ENCODE peak calls at places on chromosomes 2 and 18, in six cellular contexts. F is brain microvascular endothelial cell, G is pancreas, E is suprapubic skin, R is endothelial cell, W is MM.1S. L is an unnamed sample.

GRCh38 chr2:170817247-170817998 is 736 bp downstream of the GAD1 start:
- DNase-seq in F (no peak), G (peak), E (no peak), R (peak), W (no peak), L (no peak)

GRCh38 chr2:150122871-150123588 is 364.4 kb downstream of the RND3 start:
- DNase-seq in F (peak), G (no peak), E (no peak), R (no peak), W (no peak), L (peak)

GRCh38 chr2:157443795-157444642 is at the start of gene CYTIP:
- DNase-seq in F (no peak), G (peak), E (no peak), R (no peak), W (peak), L (no peak)

GRCh38 chr18:33282709-33283333 is 157.7 kb downstream of the CCDC178 start:
- DNase-seq in F (no peak), G (no peak), E (no peak), R (no peak), W (no peak), L (no peak)

GRCh38 chr18:34978953-34979608 is 62.1 kb upstream of the MAPRE2 start:
- DNase-seq in F (peak), G (peak), E (no peak), R (peak), W (peak), L (peak)

GRCh38 chr2:234355798-234356365 is 141.0 kb downstream of the ARL4C start:
- DNase-seq in F (no peak), G (no peak), E (no peak), R (no peak), W (no peak), L (no peak)

GRCh38 chr2:95030496-95030895 is 5.0 kb downstream of the MAL start:
- DNase-seq in F (no peak), G (no peak), E (no peak), R (no peak), W (no peak), L (no peak)

GRCh38 chr2:111122631-111123421 is 2.1 kb downstream of the BCL2L11 start:
- DNase-seq in F (peak), G (peak), E (peak), R (peak), W (peak), L (peak)

GRCh38 chr18:35256947-35257346 is 16.1 kb downstream of the ZNF397 start:
- DNase-seq in F (no peak), G (no peak), E (no peak), R (no peak), W (no peak), L (no peak)

GRCh38 chr2:108325756-108326155 is 37.1 kb downstream of the SULT1C2 start:
- DNase-seq in F (peak), G (no peak), E (no peak), R (no peak), W (no peak), L (peak)

GRCh38 chr2:227479865-227480475 is 8.0 kb downstream of the AGFG1 start:
- DNase-seq in F (no peak), G (no peak), E (no peak), R (no peak), W (no peak), L (peak)

GRCh38 chr2:200161458-200161857 is 145.0 kb upstream of the SPATS2L start:
- DNase-seq in F (no peak), G (no peak), E (no peak), R (no peak), W (no peak), L (no peak)

GRCh38 chr2:208319403-208319802 is 53.3 kb downstream of the PIKFYVE start:
- DNase-seq in F (peak), G (no peak), E (no peak), R (no peak), W (no peak), L (no peak)

GRCh38 chr18:58205087-58205779 is 161.2 kb downstream of the NEDD4L start:
- DNase-seq in F (peak), G (no peak), E (no peak), R (no peak), W (no peak), L (peak)

GRCh38 chr18:39571511-39571910 is 2005.9 kb upstream of the CELF4 start:
- DNase-seq in F (peak), G (no peak), E (no peak), R (peak), W (no peak), L (peak)

GRCh38 chr2:128654404-128654803 is 335.7 kb upstream of the HS6ST1 start:
- DNase-seq in F (no peak), G (no peak), E (no peak), R (no peak), W (no peak), L (no peak)

GRCh38 chr2:58240595-58240937 is 559 bp downstream of the FANCL start:
- DNase-seq in F (no peak), G (no peak), E (no peak), R (no peak), W (peak), L (no peak)

GRCh38 chr2:188928643-188929042 is 45.5 kb upstream of the COL3A1 start:
- DNase-seq in F (no peak), G (no peak), E (no peak), R (no peak), W (no peak), L (no peak)

GRCh38 chr2:240392948-240393830 is 42.3 kb upstream of the GPC1 start:
- DNase-seq in F (no peak), G (peak), E (peak), R (no peak), W (no peak), L (no peak)

GRCh38 chr2:76251342-76251741 is 540.6 kb upstream of the GCFC2 start:
- DNase-seq in F (no peak), G (no peak), E (no peak), R (no peak), W (no peak), L (no peak)

GRCh38 chr2:102724553-102724952 is 37.3 kb upstream of the TMEM182 start:
- DNase-seq in F (no peak), G (no peak), E (no peak), R (no peak), W (no peak), L (no peak)

GRCh38 chr18:62939433-62939832 is 224.1 kb downstream of the PHLPP1 start:
- DNase-seq in F (no peak), G (no peak), E (no peak), R (no peak), W (no peak), L (no peak)

GRCh38 chr18:66958309-66958708 is 354.4 kb upstream of the CDH19 start:
- DNase-seq in F (no peak), G (no peak), E (no peak), R (no peak), W (no peak), L (no peak)

GRCh38 chr2:12488365-12488972 is 228.3 kb upstream of the TRIB2 start:
- DNase-seq in F (no peak), G (no peak), E (no peak), R (no peak), W (no peak), L (no peak)

GRCh38 chr2:70442301-70443077 is 111.1 kb downstream of the TGFA start:
- DNase-seq in F (no peak), G (no peak), E (no peak), R (no peak), W (no peak), L (no peak)

GRCh38 chr2:218898109-218898878 is 17.6 kb downstream of the WNT10A start:
- DNase-seq in F (peak), G (peak), E (peak), R (peak), W (peak), L (no peak)

GRCh38 chr2:32772623-32773221 is 144.9 kb downstream of the TTC27 start:
- DNase-seq in F (peak), G (no peak), E (no peak), R (peak), W (peak), L (peak)

GRCh38 chr18:36399055-36399454 is 101.5 kb downstream of the FHOD3 start:
- DNase-seq in F (no peak), G (no peak), E (no peak), R (no peak), W (no peak), L (no peak)

GRCh38 chr18:36405611-36406010 is 108.1 kb downstream of the FHOD3 start:
- DNase-seq in F (no peak), G (no peak), E (no peak), R (no peak), W (no peak), L (no peak)

GRCh38 chr18:36401462-36401861 is 103.9 kb downstream of the FHOD3 start:
- DNase-seq in F (no peak), G (no peak), E (no peak), R (no peak), W (no peak), L (no peak)

GRCh38 chr18:36403896-36404824 is 106.6 kb downstream of the FHOD3 start:
- DNase-seq in F (no peak), G (no peak), E (no peak), R (no peak), W (no peak), L (no peak)

GRCh38 chr18:36402765-36403396 is 105.4 kb downstream of the FHOD3 start:
- DNase-seq in F (no peak), G (no peak), E (no peak), R (no peak), W (no peak), L (peak)
- TF ChIP-seq CTCF in F (no peak), G (no peak), E (no peak), R (no peak), W (no peak), L (peak)

GRCh38 chr2:3595409-3595808 is 497 bp downstream of the COLEC11 start:
- DNase-seq in F (no peak), G (no peak), E (no peak), R (no peak), W (no peak), L (no peak)

GRCh38 chr2:3595985-3596384 is 1.1 kb downstream of the COLEC11 start:
- DNase-seq in F (no peak), G (no peak), E (no peak), R (no peak), W (no peak), L (no peak)

GRCh38 chr2:3596891-3597290 is 2.0 kb downstream of the COLEC11 start:
- DNase-seq in F (no peak), G (no peak), E (no peak), R (no peak), W (no peak), L (no peak)

GRCh38 chr2:3597567-3597966 is 2.7 kb downstream of the COLEC11 start:
- DNase-seq in F (no peak), G (no peak), E (no peak), R (no peak), W (no peak), L (no peak)

GRCh38 chr2:3594493-3595281 is at the start of gene COLEC11:
- DNase-seq in F (peak), G (no peak), E (no peak), R (peak), W (no peak), L (no peak)
- TF ChIP-seq CTCF in F (peak), G (no peak), E (peak), R (no peak), W (no peak), L (peak)

DNA sequence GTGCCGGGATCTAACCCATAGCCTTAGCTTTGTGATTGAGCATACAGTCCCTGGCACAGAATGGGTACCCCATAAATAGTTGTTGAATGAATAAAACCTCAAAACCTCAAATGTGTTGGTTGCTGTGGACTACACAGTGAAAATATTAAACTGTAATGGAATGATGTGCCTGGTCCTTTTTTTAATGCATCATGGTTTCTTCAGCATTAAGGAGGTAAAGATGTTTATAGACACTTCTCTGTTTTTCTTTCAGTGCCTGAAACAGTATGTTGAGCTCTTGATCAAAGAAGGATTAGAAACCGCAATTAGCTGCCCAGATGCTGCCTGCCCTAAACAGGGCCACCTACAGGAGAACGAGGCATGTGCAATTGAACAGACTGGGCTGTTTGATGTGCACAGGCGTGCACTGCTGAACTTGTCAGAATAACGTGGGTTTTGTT is 97.0 kb downstream of the RNF144A start:
- DNase-seq in F (peak), G (no peak), E (no peak), R (peak), W (no peak), L (no peak)
- TF ChIP-seq CTCF in F (peak), G (no peak), E (peak), R (peak), W (peak), L (no peak)

DNA sequence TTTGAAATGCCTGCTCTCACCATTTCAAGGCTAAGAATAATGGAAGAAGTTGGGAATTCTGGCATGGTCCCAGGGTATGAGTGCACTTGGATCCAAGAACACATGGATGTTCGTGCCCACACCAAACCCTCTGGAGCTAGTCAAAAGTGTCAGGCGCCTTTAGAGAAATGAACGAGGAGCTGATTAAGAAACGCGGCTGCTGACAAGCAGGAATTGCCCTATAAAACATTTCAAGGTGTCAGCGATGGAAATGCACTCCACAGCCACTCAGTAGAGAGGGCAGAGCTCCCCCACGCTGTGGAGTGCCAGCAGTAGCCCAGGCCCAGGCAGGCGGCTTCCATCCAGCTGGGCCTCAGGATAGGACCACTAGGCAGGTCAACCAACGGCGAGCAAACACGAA is 213.7 kb downstream of the TTC32 start:
- DNase-seq in F (no peak), G (no peak), E (no peak), R (no peak), W (no peak), L (no peak)
- TF ChIP-seq CTCF in F (no peak), G (no peak), E (no peak), R (no peak), W (no peak), L (no peak)

GRCh38 chr18:72174972-72175649 is 369.0 kb downstream of the CBLN2 start:
- DNase-seq in F (no peak), G (no peak), E (no peak), R (no peak), W (no peak), L (no peak)

GRCh38 chr18:72181241-72181764 is 362.8 kb downstream of the CBLN2 start:
- DNase-seq in F (no peak), G (no peak), E (no peak), R (no peak), W (peak), L (no peak)

DNA sequence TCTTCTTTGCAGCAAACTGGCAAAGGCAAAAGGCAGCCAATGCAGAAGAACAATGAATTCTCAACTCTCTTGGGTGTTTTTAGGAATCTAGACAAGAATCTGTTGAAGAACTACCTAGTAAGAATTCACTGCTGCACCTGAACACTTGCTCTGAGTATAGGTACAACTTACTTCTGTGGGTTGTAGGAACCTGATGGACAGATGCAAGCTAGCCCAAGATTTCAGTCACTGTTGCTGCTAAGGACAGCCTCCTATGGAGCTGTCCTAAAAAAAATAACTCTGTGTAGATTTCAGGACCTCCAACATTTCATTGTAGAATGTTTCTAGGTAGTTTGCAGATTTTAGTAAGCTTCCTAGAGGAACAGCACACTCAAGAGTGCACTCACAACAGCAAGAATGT is 363.5 kb downstream of the CBLN2 start:
- DNase-seq in F (no peak), G (no peak), E (no peak), R (no peak), W (peak), L (no peak)
- TF ChIP-seq CTCF in F (no peak), G (no peak), E (no peak), R (no peak), W (no peak), L (no peak)

GRCh38 chr2:158890296-158890905 is 78.0 kb upstream of the TANC1 start:
- DNase-seq in F (no peak), G (no peak), E (no peak), R (no peak), W (no peak), L (no peak)

GRCh38 chr2:158894078-158894477 is 74.4 kb upstream of the TANC1 start:
- DNase-seq in F (peak), G (no peak), E (no peak), R (no peak), W (no peak), L (no peak)

GRCh38 chr2:158894572-158894971 is 73.9 kb upstream of the TANC1 start:
- DNase-seq in F (no peak), G (no peak), E (no peak), R (no peak), W (no peak), L (no peak)

GRCh38 chr2:158893057-158893456 is 75.4 kb upstream of the TANC1 start:
- DNase-seq in F (no peak), G (no peak), E (no peak), R (no peak), W (no peak), L (no peak)

GRCh38 chr2:158893474-158893873 is 75.0 kb upstream of the TANC1 start:
- DNase-seq in F (no peak), G (no peak), E (no peak), R (no peak), W (no peak), L (no peak)
- TF ChIP-seq CTCF in F (no peak), G (no peak), E (no peak), R (no peak), W (no peak), L (no peak)

DNA sequence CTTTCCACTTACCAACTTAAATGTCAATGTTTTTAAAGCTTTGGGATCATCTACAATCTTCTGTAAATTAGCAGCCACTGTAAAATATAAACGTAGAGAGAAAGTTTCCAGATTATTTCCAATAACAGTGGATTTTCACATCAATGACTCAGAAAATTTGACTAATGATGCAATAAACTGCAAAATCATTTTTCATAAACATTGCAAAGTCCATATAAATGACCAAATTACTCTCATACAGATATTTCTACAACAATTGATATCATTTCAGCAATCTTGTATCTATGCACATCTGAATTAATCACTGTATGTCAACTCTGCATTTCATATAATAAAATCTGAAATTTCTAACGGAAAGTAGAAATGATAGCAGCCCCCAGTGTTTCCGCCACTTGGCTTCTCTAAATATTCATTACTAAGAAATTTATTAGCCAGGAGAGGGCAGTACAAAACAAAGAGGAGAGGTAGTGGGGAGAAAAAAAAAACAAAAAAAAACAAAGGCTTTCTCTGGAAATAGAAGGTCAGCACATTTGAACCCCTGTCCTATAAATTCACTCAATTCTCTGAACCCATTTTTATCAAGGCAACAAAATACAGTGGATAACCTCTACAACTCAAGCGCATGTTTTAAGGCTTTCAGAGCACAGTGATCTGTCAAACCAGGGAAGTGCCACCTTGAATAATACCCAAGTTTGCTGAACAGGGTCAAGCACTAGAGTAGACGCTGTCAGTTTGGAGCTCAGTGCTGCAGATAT is 282.6 kb downstream of the STK39 start:
- DNase-seq in F (no peak), G (no peak), E (no peak), R (no peak), W (no peak), L (peak)
- TF ChIP-seq CTCF in F (peak), G (no peak), E (no peak), R (peak), W (peak), L (peak)

DNA sequence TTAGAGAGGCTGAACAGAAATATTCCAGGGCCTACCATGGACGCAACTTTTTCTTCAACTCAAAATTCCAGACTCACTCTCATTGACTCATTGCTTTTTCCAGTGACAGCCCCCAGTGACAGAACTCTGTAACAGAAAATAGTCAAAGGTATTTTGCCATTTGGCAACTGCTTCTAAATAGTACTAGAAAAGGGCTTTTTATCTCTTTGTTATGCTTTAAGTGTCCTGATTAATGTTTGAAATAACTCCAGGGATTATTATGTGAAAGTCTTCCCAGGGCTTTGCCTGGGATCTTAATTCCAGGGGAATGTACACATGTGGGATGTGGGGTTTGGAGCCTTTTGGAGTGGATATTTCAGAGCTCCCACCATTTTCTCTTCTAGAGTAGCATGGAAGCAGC is 198.7 kb downstream of the KCNS3 start:
- DNase-seq in F (no peak), G (no peak), E (no peak), R (no peak), W (no peak), L (no peak)
- TF ChIP-seq CTCF in F (no peak), G (no peak), E (no peak), R (no peak), W (no peak), L (no peak)

DNA sequence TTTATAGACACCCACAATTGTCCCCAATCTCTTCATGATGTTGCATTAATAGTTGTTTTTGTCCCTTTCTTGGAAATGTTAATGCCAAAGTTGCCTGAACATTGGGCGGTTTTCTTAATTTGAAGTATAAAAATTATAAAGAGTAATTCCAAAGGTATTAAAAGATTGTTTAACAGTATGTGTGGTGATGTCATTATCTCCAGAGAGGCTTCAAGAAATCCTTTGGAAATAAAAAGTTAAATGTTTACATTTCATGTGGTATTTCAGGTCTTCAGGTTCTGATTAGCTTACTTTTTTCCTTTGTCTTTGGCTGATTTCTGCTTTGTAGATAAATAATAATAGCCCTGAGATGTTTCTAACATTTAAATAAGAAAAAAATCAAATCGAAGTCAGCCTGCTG is 29.3 kb upstream of the NOSTRIN start:
- DNase-seq in F (no peak), G (no peak), E (no peak), R (no peak), W (no peak), L (no peak)
- TF ChIP-seq CTCF in F (no peak), G (no peak), E (no peak), R (no peak), W (no peak), L (no peak)

L was measured in HFFc6.